ENCODE peak calls at places on chromosomes 16 and 17, in five cellular contexts. X is lower leg skin, K is nephron progenitor cell, Z is BJ, M is A549. U is an unnamed sample.

GRCh38 chr17:58153046-58153445 is 4.9 kb downstream of the OR4D1 start:
- DNase-seq in M (no peak), X (no peak), Z (no peak), K (no peak), U (no peak)

GRCh38 chr16:4209657-4210056 is 32.2 kb downstream of the SRL start:
- DNase-seq in X (no peak), Z (no peak), K (no peak), M (no peak), U (no peak)

GRCh38 chr17:8581002-8581658 is 49.4 kb downstream of the MYH10 start:
- DNase-seq in X (no peak), Z (no peak), M (no peak), K (no peak), U (no peak)

GRCh38 chr17:65754641-65755040 is 193.2 kb upstream of the AXIN2 start:
- DNase-seq in Z (no peak), K (no peak), X (no peak), M (no peak), U (no peak)

GRCh38 chr16:80027007-80027965 is 426.7 kb upstream of the MAF start:
- DNase-seq in Z (peak; percentile 32), X (peak; percentile 86), M (peak; percentile 95), K (no peak), U (peak; percentile 80)

GRCh38 chr16:19130852-19131808 is 17.4 kb downstream of the ITPRIPL2 start:
- DNase-seq in Z (peak; percentile 46), K (no peak), M (no peak), X (no peak), U (peak; percentile 94)

GRCh38 chr16:68311316-68311620 is 449 bp downstream of the PRMT7 start:
- DNase-seq in M (no peak), X (no peak), K (no peak), Z (no peak), U (no peak)

GRCh38 chr17:8055851-8056231 is 17.0 kb downstream of the ALOX15B start:
- DNase-seq in Z (no peak), M (no peak), K (no peak), X (no peak), U (no peak)

GRCh38 chr17:42133461-42134041 is 10.9 kb downstream of the HSPB9 start:
- DNase-seq in X (no peak), K (no peak), Z (no peak), M (no peak), U (no peak)

GRCh38 chr17:43548689-43549379 is 2.7 kb upstream of the ETV4 start:
- DNase-seq in M (no peak), K (no peak), Z (no peak), X (no peak), U (no peak)

GRCh38 chr16:14186007-14186953 is 115.2 kb downstream of the MRTFB start:
- DNase-seq in Z (no peak), M (no peak), X (no peak), K (peak; percentile 64), U (peak; percentile 44)

GRCh38 chr17:36085710-36086268 is 4.2 kb downstream of the CCL3 start:
- DNase-seq in Z (no peak), M (no peak), X (no peak), K (no peak), U (no peak)

GRCh38 chr16:59973966-59974365 is 1239.8 kb upstream of the GOT2 start:
- DNase-seq in M (no peak), X (no peak), Z (no peak), K (no peak), U (no peak)

GRCh38 chr17:49723423-49723822 is 15.7 kb upstream of the SLC35B1 start:
- DNase-seq in X (no peak), K (no peak), Z (no peak), M (no peak), U (no peak)

GRCh38 chr16:86211265-86211664 is 299.1 kb upstream of the FOXF1 start:
- DNase-seq in X (no peak), K (no peak), Z (no peak), M (no peak), U (no peak)

GRCh38 chr17:13176436-13176835 is 158.6 kb upstream of the ELAC2 start:
- DNase-seq in X (no peak), K (no peak), M (no peak), Z (no peak), U (no peak)

GRCh38 chr17:7004398-7005253 is 7.8 kb upstream of the RNASEK start:
- DNase-seq in X (no peak), M (peak; percentile 84), K (no peak), Z (no peak), U (peak; percentile 22)

GRCh38 chr16:85458952-85459351 is 154.2 kb upstream of the GSE1 start:
- DNase-seq in M (no peak), Z (no peak), X (no peak), K (no peak), U (no peak)

GRCh38 chr16:11038777-11039176 is 94.4 kb downstream of the CLEC16A start:
- DNase-seq in X (peak; percentile 62), Z (no peak), M (no peak), K (no peak), U (no peak)

GRCh38 chr16:12236491-12237030 is 260.0 kb downstream of the SNX29 start:
- DNase-seq in Z (no peak), K (peak; percentile 17), X (no peak), M (no peak), U (no peak)

GRCh38 chr17:28675980-28676379 is 14.0 kb downstream of the SUPT6H start:
- DNase-seq in K (no peak), Z (no peak), M (peak; percentile 42), X (no peak), U (no peak)

GRCh38 chr16:48542020-48542473 is 67.9 kb downstream of the N4BP1 start:
- DNase-seq in K (no peak), X (no peak), Z (no peak), M (peak; percentile 56), U (no peak)

GRCh38 chr17:81200201-81200600 is 22.6 kb downstream of the CEP131 start:
- DNase-seq in X (no peak), M (no peak), K (no peak), Z (no peak), U (no peak)

GRCh38 chr16:17350212-17350611 is 120.5 kb downstream of the XYLT1 start:
- DNase-seq in K (no peak), M (no peak), X (no peak), Z (no peak), U (no peak)

GRCh38 chr16:55052335-55053070 is 121.8 kb downstream of the IRX5 start:
- DNase-seq in Z (no peak), M (no peak), K (no peak), X (no peak), U (no peak)

GRCh38 chr17:35460354-35460851 is 11.8 kb upstream of the SLFN13 start:
- DNase-seq in M (peak; percentile 41), K (peak; percentile 72), X (no peak), Z (no peak), U (no peak)

GRCh38 chr16:85393674-85394510 is 219.2 kb upstream of the GSE1 start:
- DNase-seq in M (peak; percentile 84), X (no peak), Z (no peak), K (peak; percentile 94), U (no peak)

DNA sequence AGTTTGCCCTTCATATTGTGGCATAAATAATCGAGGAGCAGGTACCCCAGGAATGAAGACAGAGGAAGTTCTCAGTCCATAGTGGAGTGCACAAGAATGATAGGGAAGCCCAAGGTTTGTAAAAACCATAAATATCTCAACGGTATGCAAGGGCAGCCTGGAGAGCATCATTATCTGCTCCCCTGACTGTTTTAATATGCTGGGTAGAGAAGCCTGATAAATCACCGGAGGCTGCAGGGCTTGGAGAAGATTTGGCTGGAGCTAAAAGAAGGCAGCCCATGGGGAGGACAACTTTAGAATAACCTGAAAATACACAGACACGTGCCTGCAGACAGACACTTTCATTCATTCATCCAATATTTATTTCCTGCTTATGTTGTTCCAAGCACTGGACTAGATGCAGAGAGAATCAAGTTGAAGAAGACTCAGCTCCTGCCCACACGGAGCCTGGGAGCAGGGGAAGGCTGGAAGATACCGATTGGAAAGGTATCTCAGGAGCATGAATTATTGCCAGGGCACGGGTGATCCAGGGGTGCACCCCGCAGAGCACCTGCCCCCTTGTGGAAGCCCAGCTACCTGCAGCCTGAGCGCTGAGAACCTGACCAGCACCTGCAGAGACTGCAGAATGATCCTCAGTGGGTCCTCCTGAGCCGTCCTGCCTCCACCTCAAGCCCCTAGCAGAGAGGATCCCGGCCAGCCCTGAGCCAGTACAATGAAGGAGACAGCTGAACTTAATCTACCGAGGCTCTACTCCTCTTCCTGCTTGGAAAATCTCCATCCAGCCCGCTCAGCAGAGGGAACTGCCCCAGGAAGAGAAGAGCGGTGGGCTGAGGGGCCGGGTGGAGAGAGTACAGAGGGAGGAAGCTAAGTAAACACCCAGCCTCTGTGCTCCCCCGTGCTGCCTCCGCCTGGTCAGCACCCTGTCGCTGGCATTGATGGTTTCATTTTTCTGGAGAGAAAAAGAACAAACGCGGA is 204.9 kb upstream of the RPL38 start:
- DNase-seq in K (peak; percentile 76), X (peak; percentile 29), Z (no peak), M (peak; percentile 85), U (no peak)
- TF ChIP-seq CTCF in K (peak; percentile 72), X (no peak), Z (peak; percentile 36), M (peak; percentile 66), U (peak; percentile 58)

GRCh38 chr16:56643833-56644232 is 5.4 kb downstream of the MT1A start:
- DNase-seq in M (no peak), K (no peak), Z (no peak), X (no peak), U (no peak)
- TF ChIP-seq CTCF in M (peak; percentile 2), K (no peak), Z (no peak), X (no peak), U (no peak)

GRCh38 chr16:63287411-63287810 is 1251.2 kb upstream of the CDH8 start:
- DNase-seq in X (no peak), M (no peak), Z (no peak), K (no peak), U (no peak)

GRCh38 chr16:63292036-63292435 is 1255.8 kb upstream of the CDH8 start:
- DNase-seq in Z (no peak), X (no peak), M (no peak), K (no peak), U (no peak)

DNA sequence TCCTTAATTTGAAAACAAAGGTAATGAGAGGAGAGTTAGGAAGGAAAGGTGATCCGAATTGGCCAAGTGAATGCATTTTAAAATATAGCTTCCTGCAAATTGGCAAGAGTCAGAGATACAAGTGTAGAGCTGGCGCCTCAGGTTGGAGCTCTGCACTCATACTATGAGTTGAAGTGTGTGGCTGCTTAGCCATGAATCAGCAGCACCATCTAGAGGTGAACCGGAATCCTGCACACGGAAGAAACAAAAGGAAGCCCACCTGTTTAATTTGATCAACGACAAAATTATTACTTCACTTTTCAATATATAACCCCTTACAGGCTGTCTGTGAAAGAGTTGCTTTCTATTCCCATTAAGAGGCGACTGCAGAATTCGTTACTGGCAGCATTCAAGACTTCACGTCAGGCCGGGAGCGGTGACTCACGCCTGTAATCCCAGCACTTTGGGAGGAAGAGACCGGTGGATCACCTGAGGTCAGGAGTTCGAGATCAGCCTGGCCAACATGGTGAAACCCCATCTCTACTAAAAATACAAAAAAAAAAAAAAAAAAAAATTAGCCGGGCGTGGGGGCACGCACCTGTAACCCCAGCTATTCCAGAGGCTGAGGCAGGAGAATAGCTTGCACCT is 1253.7 kb upstream of the CDH8 start:
- DNase-seq in M (peak; percentile 4), X (no peak), Z (no peak), K (peak; percentile 65), U (no peak)
- TF ChIP-seq CTCF in M (peak; percentile 40), X (peak; percentile 14), Z (no peak), K (peak; percentile 96), U (peak; percentile 47)

DNA sequence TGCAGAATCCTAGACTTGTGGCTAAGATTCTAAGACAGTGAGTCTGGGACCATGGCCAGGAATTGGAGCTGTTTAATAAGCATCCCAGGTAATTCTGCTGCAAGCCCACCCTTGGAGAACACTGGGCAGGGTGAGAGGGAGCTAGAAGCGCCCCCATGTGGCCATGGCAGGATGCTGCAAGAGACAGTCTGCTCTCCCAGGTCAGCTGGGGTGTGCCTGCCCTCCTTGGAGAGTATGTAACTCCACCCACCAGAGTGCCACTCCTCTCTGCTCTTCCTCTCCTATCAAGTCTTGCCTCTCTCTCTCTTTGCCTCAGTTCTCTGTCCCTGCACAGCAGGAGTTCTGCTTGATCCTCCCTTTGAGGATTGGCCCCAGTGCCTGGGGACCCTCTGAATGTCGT is 14.9 kb downstream of the RCVRN start:
- DNase-seq in Z (no peak), K (peak; percentile 54), M (peak; percentile 52), X (no peak), U (no peak)
- TF ChIP-seq CTCF in Z (peak; percentile 56), K (peak; percentile 71), M (peak; percentile 49), X (no peak), U (peak; percentile 80)